ENCODE peak calls at places on chromosomes 16 and 17, in nine cellular contexts. S is stimulated activated naive CD8-positive, alpha-beta T cell treated with anti-CD3 and anti-CD28 coated beads, Interleukin-15, amount 100 ng/mL, for 72 hours; Z is lower leg skin; D is A549; E is testis; B is cardiac fibroblast; F is progenitor cell of endocrine pancreas; Y is GM03348; C is T-helper 1 cell. M is an unnamed sample.

GRCh38 chr16:15607700-15608396 is 35.1 kb downstream of the MARF1 start:
- DNase-seq in S (no peak), Z (no peak), D (no peak), E (peak), B (peak), F (no peak), Y (no peak), C (no peak), M (no peak)

GRCh38 chr17:78915872-78916632 is 9.1 kb downstream of the TIMP2 start:
- DNase-seq in S (no peak), Z (peak), D (peak), E (peak), B (peak), F (no peak), Y (peak), C (no peak), M (peak)

GRCh38 chr17:37187262-37187661 is 188.5 kb upstream of the C17orf78 start:
- DNase-seq in S (no peak), Z (no peak), D (no peak), E (no peak), B (no peak), F (no peak), Y (no peak), C (no peak), M (no peak)

GRCh38 chr16:47712276-47713224 is 251.4 kb downstream of the PHKB start:
- DNase-seq in S (no peak), Z (no peak), D (no peak), E (no peak), B (no peak), F (no peak), Y (no peak), C (no peak), M (no peak)

GRCh38 chr16:69111216-69111615 is 5.8 kb downstream of the HAS3 start:
- DNase-seq in S (no peak), Z (no peak), D (no peak), E (no peak), B (no peak), F (no peak), Y (no peak), C (no peak), M (no peak)

GRCh38 chr16:2226918-2227317 is 3.5 kb downstream of the E4F1 start:
- DNase-seq in S (no peak), Z (no peak), D (no peak), E (no peak), B (no peak), F (no peak), Y (no peak), C (no peak), M (no peak)

GRCh38 chr17:19645608-19646250 is 2.8 kb upstream of the ALDH3A2 start:
- DNase-seq in S (peak), Z (no peak), D (peak), E (peak), B (peak), F (no peak), Y (no peak), C (peak), M (no peak)

GRCh38 chr16:57858635-57859034 is 56.3 kb upstream of the KIFC3 start:
- DNase-seq in S (no peak), Z (no peak), D (no peak), E (no peak), B (no peak), F (no peak), Y (no peak), C (no peak), M (no peak)

GRCh38 chr16:86911311-86911999 is 333.1 kb downstream of the FOXL1 start:
- DNase-seq in S (no peak), Z (no peak), D (no peak), E (no peak), B (no peak), F (no peak), Y (no peak), C (no peak), M (no peak)

GRCh38 chr16:80556481-80556880 is 15.7 kb downstream of the DYNLRB2 start:
- DNase-seq in S (no peak), Z (no peak), D (no peak), E (no peak), B (no peak), F (no peak), Y (no peak), C (no peak), M (no peak)

GRCh38 chr17:59373879-59374495 is 42.5 kb downstream of the YPEL2 start:
- DNase-seq in S (no peak), Z (no peak), D (no peak), E (no peak), B (peak), F (no peak), Y (peak), C (no peak), M (peak)